ENCODE peak calls at places on chromosomes 12 and 14, in four cellular contexts. One of them, this sample, is unnamed.

GRCh38 chr12:62643470-62643869 is 176.8 kb downstream of the MON2 start:
- DNase-seq in CD4-positive, alpha-beta T cell: no peak
- DNase-seq in nephron progenitor cell: no peak
- DNase-seq in glomerular endothelial cell: no peak
- DNase-seq in this sample: no peak

GRCh38 chr12:125528300-125528699 is 463.1 kb downstream of the AACS start:
- DNase-seq in CD4-positive, alpha-beta T cell: no peak
- DNase-seq in nephron progenitor cell: no peak
- DNase-seq in glomerular endothelial cell: no peak
- DNase-seq in this sample: no peak

GRCh38 chr12:19741132-19741489 is 301.8 kb downstream of the AEBP2 start:
- DNase-seq in CD4-positive, alpha-beta T cell: no peak
- DNase-seq in nephron progenitor cell: no peak
- DNase-seq in glomerular endothelial cell: no peak
- DNase-seq in this sample: no peak

GRCh38 chr14:91372680-91373495 is 44.7 kb downstream of the CCDC88C start:
- DNase-seq in CD4-positive, alpha-beta T cell: peak
- DNase-seq in nephron progenitor cell: no peak
- DNase-seq in glomerular endothelial cell: no peak
- DNase-seq in this sample: peak

GRCh38 chr14:75702606-75703261 is 41.7 kb downstream of the TTLL5 start:
- DNase-seq in CD4-positive, alpha-beta T cell: no peak
- DNase-seq in nephron progenitor cell: no peak
- DNase-seq in glomerular endothelial cell: no peak
- DNase-seq in this sample: no peak

GRCh38 chr12:95282266-95282665 is 64.7 kb downstream of the VEZT start:
- DNase-seq in CD4-positive, alpha-beta T cell: no peak
- DNase-seq in nephron progenitor cell: no peak
- DNase-seq in glomerular endothelial cell: no peak
- DNase-seq in this sample: no peak

GRCh38 chr14:99968156-99968920 is 96.9 kb upstream of the EVL start:
- DNase-seq in CD4-positive, alpha-beta T cell: no peak
- DNase-seq in nephron progenitor cell: no peak
- DNase-seq in glomerular endothelial cell: no peak
- DNase-seq in this sample: no peak

GRCh38 chr14:33163109-33163508 is 224.4 kb downstream of the NPAS3 start:
- DNase-seq in CD4-positive, alpha-beta T cell: no peak
- DNase-seq in nephron progenitor cell: no peak
- DNase-seq in glomerular endothelial cell: no peak
- DNase-seq in this sample: no peak

GRCh38 chr12:75646329-75646940 is 135.0 kb upstream of the KRR1 start:
- DNase-seq in CD4-positive, alpha-beta T cell: no peak
- DNase-seq in nephron progenitor cell: no peak
- DNase-seq in glomerular endothelial cell: no peak
- DNase-seq in this sample: no peak

This sample was measured in CD4-positive, CD25-positive, alpha-beta regulatory T cell.